ENCODE peak calls at places on chromosome 1, in nine cellular contexts. B, W, R, U, T, X, C, A and M are unnamed samples.

GRCh38 chr1:1179983-1180861 is 6.5 kb downstream of the TTLL10 start:
- DNase-seq in X (no peak), U (no peak), R (no peak), B (no peak), C (no peak), A (peak; percentile 54), T (no peak), W (no peak), M (no peak)

GRCh38 chr1:27382950-27383627 is at the start of gene CD164L2:
- DNase-seq in C (no peak), R (no peak), T (peak; percentile 32), U (no peak), B (no peak), X (no peak), A (peak; percentile 99), W (no peak), M (no peak)

GRCh38 chr1:54973205-54973921 is 7.1 kb upstream of the TMEM61 start:
- DNase-seq in W (peak; percentile 24), U (peak; percentile 81), C (peak; percentile 42), B (no peak), R (peak; percentile 10), T (peak; percentile 18), A (no peak), X (no peak), M (no peak)

GRCh38 chr1:89457046-89457445 is 67.6 kb upstream of the LRRC8B start:
- DNase-seq in U (no peak), B (no peak), T (no peak), C (no peak), R (no peak), A (no peak), W (no peak), X (no peak), M (no peak)

GRCh38 chr1:151372411-151372934 is at the start of gene SELENBP1:
- DNase-seq in T (peak; percentile 84), W (peak; percentile 68), R (no peak), B (peak; percentile 22), A (peak; percentile 73), U (peak; percentile 90), X (no peak), C (peak; percentile 54), M (no peak)

GRCh38 chr1:24311731-24312130 is 7.4 kb upstream of the GRHL3 start:
- DNase-seq in W (no peak), X (no peak), R (no peak), C (no peak), T (no peak), A (no peak), B (no peak), U (no peak), M (no peak)

GRCh38 chr1:99538618-99538956 is 107.3 kb upstream of the PALMD start:
- DNase-seq in C (no peak), B (no peak), A (no peak), T (no peak), R (no peak), W (no peak), U (no peak), X (no peak), M (no peak)

GRCh38 chr1:230713915-230714764 is at the start of gene AGT:
- DNase-seq in U (no peak), A (no peak), R (no peak), T (peak; percentile 47), C (no peak), X (peak; percentile 53), B (peak; percentile 21), W (no peak), M (no peak)

GRCh38 chr1:172449012-172449584 is 5.2 kb upstream of the PIGC start:
- DNase-seq in X (peak; percentile 35), W (peak; percentile 85), A (no peak), B (no peak), C (no peak), R (no peak), T (no peak), U (no peak), M (no peak)

GRCh38 chr1:170145691-170146676 is at the start of gene NTMT2:
- DNase-seq in W (no peak), R (no peak), C (peak; percentile 4), U (no peak), X (no peak), B (no peak), T (no peak), A (no peak), M (no peak)

GRCh38 chr1:248807067-248807737 is 18.5 kb downstream of the SH3BP5L start:
- DNase-seq in U (peak; percentile 70), W (peak; percentile 55), X (no peak), T (peak; percentile 7), A (peak; percentile 71), C (peak; percentile 59), B (peak; percentile 49), R (peak; percentile 75), M (peak; percentile 71)

GRCh38 chr1:94438692-94439276 is 20.6 kb downstream of the ABCD3 start:
- DNase-seq in B (no peak), X (no peak), A (no peak), W (no peak), T (peak; percentile 91), U (no peak), R (no peak), C (no peak), M (no peak)